ENCODE peak calls at places on chromosomes 6 and 20, in six cellular contexts. One of them, this sample, is unnamed.
A peak's percentile ranks its signal among the peaks of the same experiment; 100 is the strongest.

GRCh38 chr6:150592377-150592995 is 7.2 kb upstream of the PLEKHG1 start:
- DNase-seq in GM04504: no peak
- DNase-seq in non-pigmented ciliary epithelial cell: no peak
- DNase-seq in activated CD4-positive, alpha-beta memory T cell treated with anti-CD3 and anti-CD28 coated beads for 36 hours: no peak
- DNase-seq in mucosa of gallbladder: no peak
- DNase-seq in NCI-H2029 treated with DMSO at 0.1 percent for 48 hours: no peak
- DNase-seq in this sample: no peak

GRCh38 chr6:142008016-142008735 is 124.5 kb upstream of the GJE1 start:
- DNase-seq in activated CD4-positive, alpha-beta memory T cell treated with anti-CD3 and anti-CD28 coated beads for 36 hours: no peak
- DNase-seq in GM04504: no peak
- DNase-seq in non-pigmented ciliary epithelial cell: no peak
- DNase-seq in mucosa of gallbladder: no peak
- DNase-seq in NCI-H2029 treated with DMSO at 0.1 percent for 48 hours: no peak
- DNase-seq in this sample: no peak

GRCh38 chr20:1537731-1538058 is 19.8 kb downstream of the SIRPD start:
- DNase-seq in non-pigmented ciliary epithelial cell: no peak
- DNase-seq in GM04504: no peak
- DNase-seq in NCI-H2029 treated with DMSO at 0.1 percent for 48 hours: no peak
- DNase-seq in activated CD4-positive, alpha-beta memory T cell treated with anti-CD3 and anti-CD28 coated beads for 36 hours: no peak
- DNase-seq in mucosa of gallbladder: peak; percentile 19
- DNase-seq in this sample: no peak

GRCh38 chr6:31008165-31008564 is 2.1 kb upstream of the MUC22 start:
- DNase-seq in mucosa of gallbladder: no peak
- DNase-seq in non-pigmented ciliary epithelial cell: no peak
- DNase-seq in NCI-H2029 treated with DMSO at 0.1 percent for 48 hours: no peak
- DNase-seq in GM04504: no peak
- DNase-seq in activated CD4-positive, alpha-beta memory T cell treated with anti-CD3 and anti-CD28 coated beads for 36 hours: no peak
- DNase-seq in this sample: no peak

GRCh38 chr20:62647521-62648317 is 5.4 kb downstream of the SLCO4A1 start:
- DNase-seq in GM04504: no peak
- DNase-seq in activated CD4-positive, alpha-beta memory T cell treated with anti-CD3 and anti-CD28 coated beads for 36 hours: no peak
- DNase-seq in mucosa of gallbladder: no peak
- DNase-seq in NCI-H2029 treated with DMSO at 0.1 percent for 48 hours: no peak
- DNase-seq in non-pigmented ciliary epithelial cell: no peak
- DNase-seq in this sample: no peak

GRCh38 chr6:151917531-151918329 is 110.2 kb downstream of the ESR1 start:
- DNase-seq in GM04504: no peak
- DNase-seq in NCI-H2029 treated with DMSO at 0.1 percent for 48 hours: no peak
- DNase-seq in mucosa of gallbladder: no peak
- DNase-seq in activated CD4-positive, alpha-beta memory T cell treated with anti-CD3 and anti-CD28 coated beads for 36 hours: no peak
- DNase-seq in non-pigmented ciliary epithelial cell: no peak
- DNase-seq in this sample: no peak

GRCh38 chr6:126228001-126228791 is 111.7 kb upstream of the CENPW start:
- DNase-seq in non-pigmented ciliary epithelial cell: no peak
- DNase-seq in GM04504: no peak
- DNase-seq in NCI-H2029 treated with DMSO at 0.1 percent for 48 hours: peak; percentile 91
- DNase-seq in activated CD4-positive, alpha-beta memory T cell treated with anti-CD3 and anti-CD28 coated beads for 36 hours: no peak
- DNase-seq in mucosa of gallbladder: no peak
- DNase-seq in this sample: no peak

GRCh38 chr20:58514321-58515239 is 619 bp downstream of the APCDD1L start:
- DNase-seq in activated CD4-positive, alpha-beta memory T cell treated with anti-CD3 and anti-CD28 coated beads for 36 hours: no peak
- DNase-seq in non-pigmented ciliary epithelial cell: no peak
- DNase-seq in GM04504: no peak
- DNase-seq in NCI-H2029 treated with DMSO at 0.1 percent for 48 hours: no peak
- DNase-seq in mucosa of gallbladder: no peak
- DNase-seq in this sample: no peak

GRCh38 chr6:14151773-14152172 is 34.2 kb downstream of the CD83 start:
- DNase-seq in GM04504: no peak
- DNase-seq in NCI-H2029 treated with DMSO at 0.1 percent for 48 hours: no peak
- DNase-seq in non-pigmented ciliary epithelial cell: no peak
- DNase-seq in mucosa of gallbladder: no peak
- DNase-seq in activated CD4-positive, alpha-beta memory T cell treated with anti-CD3 and anti-CD28 coated beads for 36 hours: no peak
- DNase-seq in this sample: no peak

GRCh38 chr6:26411751-26412150 is 9.7 kb downstream of the BTN3A1 start:
- DNase-seq in GM04504: no peak
- DNase-seq in activated CD4-positive, alpha-beta memory T cell treated with anti-CD3 and anti-CD28 coated beads for 36 hours: no peak
- DNase-seq in mucosa of gallbladder: no peak
- DNase-seq in NCI-H2029 treated with DMSO at 0.1 percent for 48 hours: no peak
- DNase-seq in non-pigmented ciliary epithelial cell: no peak
- DNase-seq in this sample: no peak

GRCh38 chr6:33455051-33455450 is 675 bp downstream of the ZBTB9 start:
- DNase-seq in non-pigmented ciliary epithelial cell: no peak
- DNase-seq in NCI-H2029 treated with DMSO at 0.1 percent for 48 hours: no peak
- DNase-seq in GM04504: no peak
- DNase-seq in mucosa of gallbladder: no peak
- DNase-seq in activated CD4-positive, alpha-beta memory T cell treated with anti-CD3 and anti-CD28 coated beads for 36 hours: no peak
- DNase-seq in this sample: no peak

GRCh38 chr20:48241482-48241881 is 456.2 kb upstream of the SULF2 start:
- DNase-seq in GM04504: no peak
- DNase-seq in NCI-H2029 treated with DMSO at 0.1 percent for 48 hours: no peak
- DNase-seq in activated CD4-positive, alpha-beta memory T cell treated with anti-CD3 and anti-CD28 coated beads for 36 hours: no peak
- DNase-seq in mucosa of gallbladder: no peak
- DNase-seq in non-pigmented ciliary epithelial cell: no peak
- DNase-seq in this sample: no peak

GRCh38 chr20:31788578-31788977 is 30.6 kb upstream of the MYLK2 start:
- DNase-seq in activated CD4-positive, alpha-beta memory T cell treated with anti-CD3 and anti-CD28 coated beads for 36 hours: peak; percentile 13
- DNase-seq in NCI-H2029 treated with DMSO at 0.1 percent for 48 hours: no peak
- DNase-seq in non-pigmented ciliary epithelial cell: no peak
- DNase-seq in mucosa of gallbladder: no peak
- DNase-seq in GM04504: no peak
- DNase-seq in this sample: no peak

GRCh38 chr20:34377072-34377847 is 14.2 kb downstream of the ITCH start:
- DNase-seq in non-pigmented ciliary epithelial cell: no peak
- DNase-seq in mucosa of gallbladder: no peak
- DNase-seq in activated CD4-positive, alpha-beta memory T cell treated with anti-CD3 and anti-CD28 coated beads for 36 hours: peak; percentile 24
- DNase-seq in NCI-H2029 treated with DMSO at 0.1 percent for 48 hours: no peak
- DNase-seq in GM04504: no peak
- DNase-seq in this sample: no peak

GRCh38 chr6:89346433-89346832 is 6.1 kb downstream of the UBE2J1 start:
- DNase-seq in non-pigmented ciliary epithelial cell: no peak
- DNase-seq in activated CD4-positive, alpha-beta memory T cell treated with anti-CD3 and anti-CD28 coated beads for 36 hours: no peak
- DNase-seq in GM04504: no peak
- DNase-seq in NCI-H2029 treated with DMSO at 0.1 percent for 48 hours: no peak
- DNase-seq in mucosa of gallbladder: no peak
- DNase-seq in this sample: no peak

GRCh38 chr6:128806274-128806673 is 76.7 kb upstream of the LAMA2 start:
- DNase-seq in mucosa of gallbladder: no peak
- DNase-seq in activated CD4-positive, alpha-beta memory T cell treated with anti-CD3 and anti-CD28 coated beads for 36 hours: no peak
- DNase-seq in NCI-H2029 treated with DMSO at 0.1 percent for 48 hours: no peak
- DNase-seq in GM04504: peak; percentile 10
- DNase-seq in non-pigmented ciliary epithelial cell: no peak
- DNase-seq in this sample: no peak

GRCh38 chr6:57182017-57182432 is 9.9 kb downstream of the BAG2 start:
- DNase-seq in GM04504: no peak
- DNase-seq in mucosa of gallbladder: no peak
- DNase-seq in NCI-H2029 treated with DMSO at 0.1 percent for 48 hours: no peak
- DNase-seq in non-pigmented ciliary epithelial cell: no peak
- DNase-seq in activated CD4-positive, alpha-beta memory T cell treated with anti-CD3 and anti-CD28 coated beads for 36 hours: no peak
- DNase-seq in this sample: no peak

GRCh38 chr6:54366647-54367327 is 58.5 kb downstream of the TINAG start:
- DNase-seq in NCI-H2029 treated with DMSO at 0.1 percent for 48 hours: no peak
- DNase-seq in activated CD4-positive, alpha-beta memory T cell treated with anti-CD3 and anti-CD28 coated beads for 36 hours: no peak
- DNase-seq in mucosa of gallbladder: no peak
- DNase-seq in non-pigmented ciliary epithelial cell: peak; percentile 10
- DNase-seq in GM04504: no peak
- DNase-seq in this sample: no peak

This sample was measured in smooth muscle cell of the brain vasculature.